ENCODE peak calls at places on chromosomes 16 and 17, in nine cellular contexts. D, H, R, I, W, N, K, S and L are unnamed samples.

GRCh38 chr16:30570621-30571443 is 682 bp downstream of the ZNF688 start:
- DNase-seq in D (peak), H (peak), R (peak), I (no peak), W (peak), N (peak), K (no peak), S (peak), L (no peak)

GRCh38 chr16:70784692-70785317 is 16.2 kb downstream of the VAC14 start:
- DNase-seq in D (no peak), H (no peak), R (no peak), I (no peak), W (no peak), N (no peak), K (no peak), S (no peak), L (no peak)

GRCh38 chr16:63289834-63290460 is 1253.7 kb upstream of the CDH8 start:
- DNase-seq in D (no peak), H (peak), R (peak), I (no peak), W (peak), N (peak), K (no peak), S (peak), L (no peak)

GRCh38 chr17:9217151-9218067 is 196.1 kb downstream of the NTN1 start:
- DNase-seq in D (peak), H (peak), R (no peak), I (no peak), W (no peak), N (peak), K (no peak), S (no peak), L (no peak)

GRCh38 chr16:60100371-60100770 is 1366.3 kb upstream of the GOT2 start:
- DNase-seq in D (no peak), H (no peak), R (no peak), I (no peak), W (no peak), N (no peak), K (no peak), S (no peak), L (no peak)

GRCh38 chr17:60586288-60586974 is 13.6 kb upstream of the PPM1D start:
- DNase-seq in D (no peak), H (no peak), R (no peak), I (no peak), W (peak), N (no peak), K (no peak), S (no peak), L (no peak)

GRCh38 chr16:10093564-10093963 is 88.7 kb downstream of the GRIN2A start:
- DNase-seq in D (no peak), H (no peak), R (no peak), I (no peak), W (no peak), N (no peak), K (no peak), S (no peak), L (no peak)

GRCh38 chr17:43588664-43589435 is 42.7 kb upstream of the ETV4 start:
- DNase-seq in D (no peak), H (peak), R (no peak), I (no peak), W (no peak), N (no peak), K (peak), S (no peak), L (no peak)

GRCh38 chr17:59154335-59154720 is 658 bp downstream of the SKA2 start:
- DNase-seq in D (peak), H (peak), R (peak), I (no peak), W (peak), N (peak), K (peak), S (no peak), L (peak)

GRCh38 chr16:57765160-57765728 is 29.7 kb downstream of the KATNB1 start:
- DNase-seq in D (no peak), H (no peak), R (no peak), I (no peak), W (no peak), N (no peak), K (no peak), S (no peak), L (no peak)
- TF ChIP-seq POLR2A in D (no peak), H (no peak), R (no peak), I (no peak), W (no peak), N (no peak), K (no peak), S (no peak), L (no peak)

GRCh38 chr17:73419051-73419450 is 107.2 kb upstream of the CDC42EP4 start:
- DNase-seq in D (no peak), H (no peak), R (no peak), I (no peak), W (no peak), N (no peak), K (no peak), S (no peak), L (no peak)

GRCh38 chr17:73422121-73422520 is 110.3 kb upstream of the CDC42EP4 start:
- DNase-seq in D (no peak), H (no peak), R (no peak), I (no peak), W (no peak), N (peak), K (no peak), S (no peak), L (no peak)

GRCh38 chr17:73423159-73423715 is 111.4 kb upstream of the CDC42EP4 start:
- DNase-seq in D (no peak), H (no peak), R (no peak), I (no peak), W (no peak), N (peak), K (no peak), S (no peak), L (no peak)

GRCh38 chr17:73419896-73420295 is 108.1 kb upstream of the CDC42EP4 start:
- DNase-seq in D (no peak), H (no peak), R (no peak), I (no peak), W (no peak), N (no peak), K (no peak), S (no peak), L (no peak)

GRCh38 chr17:73420897-73421296 is 109.1 kb upstream of the CDC42EP4 start:
- DNase-seq in D (no peak), H (no peak), R (no peak), I (no peak), W (no peak), N (peak), K (no peak), S (no peak), L (no peak)
- TF ChIP-seq POLR2A in D (no peak), H (no peak), R (no peak), I (no peak), W (no peak), N (no peak), K (no peak), S (no peak), L (no peak)

DNA sequence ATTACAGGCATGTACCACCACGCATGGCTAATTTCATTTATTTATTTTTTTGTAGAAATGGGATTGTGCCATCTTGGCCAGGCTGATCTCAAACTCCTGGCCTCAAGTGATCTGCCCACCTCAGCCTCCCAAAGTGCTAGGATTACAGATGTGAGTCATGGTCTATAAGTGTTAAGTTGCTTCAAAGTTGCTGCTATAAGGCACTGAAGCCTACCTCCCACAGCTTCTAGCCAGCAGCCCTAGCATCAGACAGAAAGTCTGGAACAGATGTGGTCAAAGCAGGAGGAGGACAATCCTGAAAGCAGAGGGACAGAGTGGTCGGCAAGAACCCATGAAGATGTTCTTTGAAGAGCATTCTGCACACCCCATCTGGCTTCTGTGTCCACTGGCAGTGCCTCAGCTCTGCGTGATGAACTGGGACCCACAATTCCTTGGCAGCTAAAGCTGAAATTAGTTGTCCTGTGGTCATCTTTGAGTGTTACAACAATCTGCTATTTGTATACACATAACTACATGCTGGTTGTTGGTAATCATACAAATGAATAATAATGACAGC is 11.2 kb downstream of the MAP3K14 start:
- DNase-seq in D (no peak), H (no peak), R (no peak), I (no peak), W (no peak), N (no peak), K (no peak), S (no peak), L (no peak)
- TF ChIP-seq POLR2A in D (no peak), H (no peak), R (no peak), I (no peak), W (no peak), N (no peak), K (no peak), S (no peak), L (no peak)

GRCh38 chr16:80116711-80117110 is 424.1 kb upstream of the DYNLRB2 start:
- DNase-seq in D (no peak), H (no peak), R (no peak), I (no peak), W (no peak), N (no peak), K (no peak), S (no peak), L (no peak)
- TF ChIP-seq POLR2A in D (no peak), H (no peak), R (no peak), I (no peak), W (no peak), N (no peak), K (no peak), S (no peak), L (no peak)

GRCh38 chr17:81245665-81246342 is 6.7 kb downstream of the NDUFAF8 start:
- DNase-seq in D (no peak), H (peak), R (no peak), I (no peak), W (no peak), N (no peak), K (no peak), S (no peak), L (peak)

GRCh38 chr17:81243333-81243664 is 4.2 kb downstream of the NDUFAF8 start:
- DNase-seq in D (no peak), H (no peak), R (no peak), I (no peak), W (no peak), N (no peak), K (no peak), S (no peak), L (no peak)

GRCh38 chr17:81242421-81243332 is 3.6 kb downstream of the NDUFAF8 start:
- DNase-seq in D (no peak), H (no peak), R (no peak), I (no peak), W (no peak), N (no peak), K (no peak), S (no peak), L (no peak)

GRCh38 chr17:81245024-81245664 is 6.0 kb downstream of the NDUFAF8 start:
- DNase-seq in D (no peak), H (no peak), R (no peak), I (no peak), W (no peak), N (no peak), K (no peak), S (no peak), L (peak)

GRCh38 chr17:81244358-81245023 is 5.4 kb downstream of the NDUFAF8 start:
- DNase-seq in D (no peak), H (peak), R (no peak), I (no peak), W (no peak), N (no peak), K (no peak), S (no peak), L (peak)
- TF ChIP-seq POLR2A in D (no peak), H (no peak), R (no peak), I (no peak), W (no peak), N (no peak), K (no peak), S (peak), L (no peak)

DNA sequence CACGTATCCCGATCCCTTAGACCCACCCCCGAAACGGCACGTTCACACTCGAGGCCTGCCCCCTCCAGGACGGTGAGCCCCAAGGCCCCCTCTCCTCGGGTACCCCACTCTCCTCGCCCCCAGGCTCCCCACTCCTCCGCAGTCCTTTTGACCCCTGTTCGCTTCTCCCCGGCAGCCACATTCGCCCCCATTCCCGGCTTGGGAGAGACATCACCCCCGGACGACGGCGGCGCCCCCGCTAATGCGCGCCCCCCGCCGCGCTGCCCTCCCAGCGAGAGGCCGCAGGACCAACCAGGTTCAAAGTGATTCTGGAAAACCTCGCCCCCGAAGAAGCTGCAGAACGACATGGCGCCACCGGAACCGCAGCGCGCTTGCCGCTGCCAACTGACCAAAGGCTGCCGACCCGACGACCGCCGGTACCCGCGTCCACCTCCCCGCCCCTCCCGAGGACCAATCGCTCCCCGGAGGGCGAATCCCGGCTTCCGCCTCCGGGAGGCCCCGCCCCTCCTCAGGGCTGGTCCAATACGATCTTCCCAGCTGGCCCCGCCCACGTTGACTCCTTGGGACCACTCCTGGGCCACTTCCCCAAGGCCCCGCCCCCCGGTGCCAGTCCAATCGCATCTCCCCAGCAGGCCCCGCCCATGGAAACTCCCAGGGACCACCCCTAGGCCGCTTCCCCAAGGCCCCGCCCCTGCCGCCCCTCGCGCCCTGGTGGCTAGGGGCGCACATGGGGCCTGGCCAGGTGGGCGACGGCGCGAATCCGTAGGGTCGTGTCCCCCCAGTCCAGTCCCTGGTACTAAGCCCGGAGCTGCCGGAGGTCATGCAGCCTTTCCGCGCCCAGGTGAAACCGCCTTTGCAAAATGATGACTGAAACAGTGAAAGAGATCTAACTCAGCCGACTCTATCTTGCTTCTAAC is at the start of gene MSRB1:
- DNase-seq in D (peak), H (peak), R (peak), I (peak), W (peak), N (peak), K (peak), S (peak), L (peak)
- TF ChIP-seq POLR2A in D (peak), H (peak), R (no peak), I (peak), W (peak), N (peak), K (no peak), S (peak), L (peak)

DNA sequence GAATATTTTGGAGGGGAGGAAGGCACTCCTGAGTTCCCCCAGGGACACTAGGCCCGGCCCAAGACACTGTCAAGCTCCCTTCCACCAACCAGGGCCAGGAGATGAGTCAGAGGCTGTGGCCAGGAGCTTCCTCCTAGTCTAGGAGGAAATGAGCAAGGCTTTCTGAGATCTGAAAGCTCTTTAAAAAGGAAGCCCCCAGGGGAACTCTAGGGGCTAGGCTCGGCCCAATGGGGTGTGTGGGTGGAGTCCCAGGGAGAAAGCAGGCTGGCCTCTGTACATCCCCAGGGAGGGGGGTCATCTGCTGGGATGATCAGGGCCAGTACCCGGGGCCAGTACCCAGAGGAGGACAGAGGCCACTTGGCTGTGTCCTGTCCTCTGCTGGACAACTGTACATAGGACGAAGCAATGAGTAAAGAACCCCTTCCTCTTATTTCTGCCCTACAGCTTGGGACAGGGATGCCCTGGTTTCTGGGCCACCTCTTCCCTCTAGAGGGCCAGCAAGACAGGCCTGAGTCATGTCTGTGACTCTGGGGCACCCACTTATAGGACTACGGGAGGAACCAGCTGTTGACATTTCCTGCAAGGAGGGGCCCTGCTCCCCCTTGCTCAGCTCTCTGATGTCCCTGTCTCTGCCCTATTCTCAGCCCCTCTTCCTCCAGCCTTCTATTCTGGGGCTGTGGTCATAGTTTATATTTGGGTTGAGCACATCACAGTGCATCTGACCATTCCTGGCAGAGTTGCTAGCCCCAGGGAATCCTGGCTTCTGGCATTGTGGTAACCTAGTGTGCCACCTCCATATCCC is 2.7 kb downstream of the FHOD1 start:
- DNase-seq in D (no peak), H (peak), R (no peak), I (peak), W (peak), N (peak), K (peak), S (peak), L (peak)
- TF ChIP-seq POLR2A in D (no peak), H (peak), R (no peak), I (no peak), W (no peak), N (no peak), K (no peak), S (peak), L (no peak)

GRCh38 chr17:1769826-1770477 is 8.1 kb downstream of the SERPINF1 start:
- DNase-seq in D (peak), H (no peak), R (no peak), I (peak), W (no peak), N (no peak), K (peak), S (no peak), L (no peak)
- TF ChIP-seq POLR2A in D (no peak), H (no peak), R (no peak), I (no peak), W (no peak), N (no peak), K (no peak), S (no peak), L (no peak)

GRCh38 chr16:1379054-1379862 is 27.5 kb downstream of the GNPTG start:
- DNase-seq in D (peak), H (peak), R (peak), I (peak), W (peak), N (peak), K (peak), S (peak), L (peak)
- TF ChIP-seq POLR2A in D (no peak), H (no peak), R (no peak), I (no peak), W (no peak), N (no peak), K (no peak), S (peak), L (peak)

DNA sequence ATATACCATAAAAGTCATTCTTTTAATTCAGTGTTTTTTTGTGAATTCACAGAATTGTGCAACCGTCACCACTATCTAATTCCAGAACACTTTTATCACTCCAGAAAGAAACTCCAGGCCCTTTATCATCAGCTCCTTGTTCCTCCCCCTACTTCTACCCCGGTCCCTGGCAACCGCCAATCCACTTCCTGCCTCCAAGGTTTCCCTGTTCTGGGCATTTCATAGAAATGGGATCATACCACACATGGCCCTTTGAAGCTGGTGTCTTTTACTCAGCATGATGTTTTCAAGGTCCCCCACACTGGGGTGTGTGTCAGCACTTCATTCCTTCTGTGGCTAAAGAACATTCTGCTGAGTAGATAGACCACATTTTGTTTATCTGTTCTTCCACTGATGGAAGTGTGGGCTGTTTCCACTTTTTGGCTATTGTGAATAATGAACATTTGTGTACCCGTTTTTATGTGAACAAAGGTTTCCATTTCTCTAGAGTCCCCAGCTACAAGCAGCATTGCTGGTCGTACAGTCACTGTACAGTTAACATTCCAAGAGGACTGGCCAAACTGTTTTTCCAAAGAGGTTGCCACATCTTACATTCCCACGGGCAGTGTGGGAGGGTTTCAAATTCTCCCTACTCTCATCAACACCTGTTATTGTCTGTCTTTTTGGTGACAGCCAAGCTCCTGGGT is 75.8 kb upstream of the ZNF469 start:
- DNase-seq in D (no peak), H (no peak), R (no peak), I (no peak), W (no peak), N (no peak), K (no peak), S (peak), L (peak)
- TF ChIP-seq POLR2A in D (no peak), H (no peak), R (no peak), I (no peak), W (no peak), N (no peak), K (no peak), S (no peak), L (no peak)